ENCODE peak calls at places on chromosome 19, in ten cellular contexts. A is heart right ventricle; J is NCI-H1417; G is gastrocnemius medialis; M is dermis blood vessel endothelial cell; C is T-cell; Z is posterior cingulate gyrus; Y is stimulated activated CD8-positive, alpha-beta memory T cell treated with anti-CD3 and anti-CD28 coated beads, Interleukin-4, amount 100 ng/mL, for 1 hour; V is NCI-H2029 treated with DMSO at 0.1 percent for 48 hours; X is T-helper 1 cell. P is an unnamed sample.

GRCh38 chr19:42328854-42329253 is 3.4 kb downstream of the MEGF8 start:
- DNase-seq in A (no peak), J (no peak), G (no peak), M (no peak), C (no peak), Z (no peak), Y (no peak), V (no peak), X (no peak), P (no peak)

GRCh38 chr19:50658438-50659317 is 9.4 kb downstream of the C19orf81 start:
- DNase-seq in A (peak), J (peak), G (no peak), M (peak), C (peak), Z (peak), Y (peak), V (no peak), X (no peak), P (no peak)

GRCh38 chr19:46859637-46860124 is 1.1 kb upstream of the ARHGAP35 start:
- DNase-seq in A (peak), J (peak), G (peak), M (no peak), C (no peak), Z (no peak), Y (no peak), V (peak), X (no peak), P (no peak)

GRCh38 chr19:1474011-1474764 is 4.8 kb downstream of the C19orf25 start:
- DNase-seq in A (peak), J (no peak), G (no peak), M (no peak), C (no peak), Z (no peak), Y (no peak), V (no peak), X (no peak), P (no peak)

GRCh38 chr19:55247621-55248099 is 11.2 kb downstream of the PPP6R1 start:
- DNase-seq in A (peak), J (peak), G (no peak), M (peak), C (no peak), Z (no peak), Y (no peak), V (no peak), X (no peak), P (no peak)

GRCh38 chr19:3857449-3858003 is 11.3 kb downstream of the ZFR2 start:
- DNase-seq in A (no peak), J (peak), G (no peak), M (no peak), C (no peak), Z (no peak), Y (no peak), V (no peak), X (no peak), P (no peak)

GRCh38 chr19:42272535-42272897 is 3.5 kb downstream of the CIC start:
- DNase-seq in A (no peak), J (no peak), G (no peak), M (no peak), C (no peak), Z (no peak), Y (no peak), V (no peak), X (no peak), P (no peak)

GRCh38 chr19:48551437-48552302 is at the start of gene SULT2B1:
- DNase-seq in A (no peak), J (peak), G (no peak), M (no peak), C (no peak), Z (no peak), Y (no peak), V (peak), X (no peak), P (no peak)

GRCh38 chr19:50823389-50824042 is at the start of gene KLK1:
- DNase-seq in A (no peak), J (no peak), G (no peak), M (no peak), C (no peak), Z (no peak), Y (no peak), V (no peak), X (no peak), P (no peak)

P was measured in Panc1.